ENCODE peak calls at places on chromosomes 16 and 17, in eight cellular contexts. N is stomach; Y is CD8-positive, alpha-beta T cell; G is testis; D is heart left ventricle; Q is breast epithelium; P is Peyer's patch; O is body of pancreas. U is an unnamed sample. For H3K36me3, the result is how much of the 10 kb centered on the place peaks cover.

GRCh38 chr17:58245428-58246103 is 7.2 kb downstream of the LPO start:
- DNase-seq in N (no peak), Y (no peak), G (no peak), D (no peak), Q (no peak), P (peak), O (no peak), U (no peak)

GRCh38 chr16:72739577-72739976 is 308.4 kb downstream of the ZFHX3 start:
- DNase-seq in N (no peak), Y (no peak), G (no peak), D (no peak), Q (no peak), P (no peak), O (no peak), U (no peak)

GRCh38 chr16:86566601-86566965 is at the start of gene FOXC2:
- DNase-seq in N (peak), Y (no peak), G (peak), D (peak), Q (no peak), P (peak), O (peak), U (peak)

GRCh38 chr16:58331024-58331707 is 36.3 kb upstream of the PRSS54 start:
- DNase-seq in N (no peak), Y (no peak), G (no peak), D (no peak), Q (no peak), P (no peak), O (no peak), U (no peak)

GRCh38 chr17:82920150-82920549 is 80.3 kb upstream of the ZNF750 start:
- DNase-seq in N (no peak), Y (no peak), G (no peak), D (no peak), Q (no peak), P (no peak), O (no peak), U (no peak)

GRCh38 chr16:72542103-72542502 is 370.1 kb upstream of the PMFBP1 start:
- DNase-seq in N (no peak), Y (no peak), G (no peak), D (no peak), Q (no peak), P (no peak), O (no peak), U (no peak)

GRCh38 chr16:88941933-88942909 is 34.8 kb downstream of the CBFA2T3 start:
- DNase-seq in N (peak), Y (peak), G (peak), D (peak), Q (no peak), P (peak), O (peak), U (peak)

GRCh38 chr17:81096741-81097133 is 61.8 kb downstream of the BAIAP2 start:
- DNase-seq in N (no peak), Y (no peak), G (no peak), D (no peak), Q (no peak), P (no peak), O (no peak), U (no peak)

GRCh38 chr16:19294156-19294649 is 8.7 kb downstream of the CLEC19A start:
- DNase-seq in N (no peak), Y (no peak), G (peak), D (no peak), Q (no peak), P (peak), O (no peak), U (peak)

GRCh38 chr17:15364615-15365014 is 23.2 kb upstream of the TEKT3 start:
- DNase-seq in N (no peak), Y (no peak), G (no peak), D (no peak), Q (no peak), P (peak), O (no peak), U (no peak)

GRCh38 chr17:921161-921560 is 58.4 kb downstream of the NXN start:
- DNase-seq in N (no peak), Y (no peak), G (no peak), D (peak), Q (no peak), P (no peak), O (no peak), U (no peak)

GRCh38 chr17:13993106-13993505 is 76.2 kb upstream of the COX10 start:
- DNase-seq in N (no peak), Y (no peak), G (no peak), D (no peak), Q (no peak), P (no peak), O (no peak), U (no peak)

GRCh38 chr16:24845726-24846547 is at the start of gene SLC5A11:
- DNase-seq in N (no peak), Y (no peak), G (no peak), D (no peak), Q (no peak), P (peak), O (no peak), U (no peak)

GRCh38 chr16:25121824-25122600 is 10.5 kb downstream of the LCMT1 start:
- DNase-seq in N (no peak), Y (no peak), G (peak), D (no peak), Q (no peak), P (no peak), O (no peak), U (no peak)

GRCh38 chr16:88768041-88768876 is 16.8 kb downstream of the PIEZO1 start:
- DNase-seq in N (no peak), Y (no peak), G (no peak), D (peak), Q (no peak), P (no peak), O (peak), U (no peak)

GRCh38 chr16:29641561-29641960 is 21.5 kb upstream of the SPN start:
- DNase-seq in N (no peak), Y (no peak), G (no peak), D (no peak), Q (no peak), P (no peak), O (no peak), U (no peak)

GRCh38 chr17:82443465-82444283 is 6.9 kb downstream of the CYBC1 start:
- DNase-seq in N (no peak), Y (no peak), G (peak), D (no peak), Q (no peak), P (no peak), O (peak), U (no peak)

GRCh38 chr16:8848939-8849391 is 19.8 kb downstream of the CARHSP1 start:
- DNase-seq in N (no peak), Y (no peak), G (no peak), D (no peak), Q (no peak), P (no peak), O (no peak), U (no peak)

GRCh38 chr17:75551276-75551675 is 25.8 kb downstream of the LLGL2 start:
- DNase-seq in N (no peak), Y (no peak), G (peak), D (no peak), Q (no peak), P (no peak), O (no peak), U (no peak)

GRCh38 chr17:49748791-49749190 is 15.1 kb downstream of the FAM117A start:
- DNase-seq in N (no peak), Y (peak), G (no peak), D (no peak), Q (no peak), P (peak), O (no peak), U (no peak)

GRCh38 chr16:11211977-11212818 is 43.8 kb downstream of the SOCS1 start:
- DNase-seq in N (no peak), Y (no peak), G (no peak), D (no peak), Q (no peak), P (no peak), O (no peak), U (no peak)

GRCh38 chr17:46193246-46193625 is at the start of gene KANSL1:
- DNase-seq in N (peak), Y (peak), G (peak), D (peak), Q (peak), P (peak), O (peak), U (peak)

GRCh38 chr16:83095926-83096692 is 469.3 kb downstream of the CDH13 start:
- DNase-seq in N (no peak), Y (no peak), G (no peak), D (no peak), Q (no peak), P (peak), O (no peak), U (no peak)

GRCh38 chr16:75648265-75649076 is 898 bp downstream of the TERF2IP start:
- DNase-seq in N (peak), Y (peak), G (peak), D (peak), Q (peak), P (peak), O (peak), U (peak)

GRCh38 chr17:72498671-72499210 is 377.9 kb downstream of the SOX9 start:
- DNase-seq in N (no peak), Y (no peak), G (no peak), D (no peak), Q (no peak), P (no peak), O (no peak), U (no peak)

GRCh38 chr16:26599786-26600107 is 467.0 kb upstream of the C16orf82 start:
- DNase-seq in N (no peak), Y (no peak), G (no peak), D (no peak), Q (no peak), P (no peak), O (no peak), U (no peak)

GRCh38 chr16:72101195-72101594 is 7.5 kb downstream of the DHX38 start:
- DNase-seq in N (no peak), Y (no peak), G (no peak), D (no peak), Q (no peak), P (no peak), O (peak), U (no peak)

GRCh38 chr17:41352597-41353366 is 2.2 kb upstream of the KRT33A start:
- DNase-seq in N (no peak), Y (no peak), G (no peak), D (no peak), Q (no peak), P (no peak), O (no peak), U (no peak)

GRCh38 chr16:84742561-84743200 is 42.9 kb downstream of the USP10 start:
- DNase-seq in N (no peak), Y (no peak), G (no peak), D (no peak), Q (no peak), P (no peak), O (no peak), U (no peak)

GRCh38 chr16:12228607-12229499 is 252.3 kb downstream of the SNX29 start:
- DNase-seq in N (no peak), Y (peak), G (peak), D (no peak), Q (peak), P (peak), O (no peak), U (peak)

GRCh38 chr17:82238562-82239201 is 9.8 kb downstream of the SLC16A3 start:
- DNase-seq in N (peak), Y (peak), G (peak), D (peak), Q (peak), P (peak), O (no peak), U (peak)

GRCh38 chr16:11399261-11399831 is 54.1 kb downstream of the RMI2 start:
- DNase-seq in N (no peak), Y (no peak), G (no peak), D (peak), Q (no peak), P (no peak), O (no peak), U (no peak)

GRCh38 chr17:78496311-78496710 is 80.9 kb downstream of the DNAH17 start:
- DNase-seq in N (no peak), Y (no peak), G (no peak), D (no peak), Q (no peak), P (no peak), O (no peak), U (no peak)

GRCh38 chr16:25838724-25839186 is 147.0 kb downstream of the HS3ST4 start:
- DNase-seq in N (no peak), Y (peak), G (peak), D (no peak), Q (no peak), P (no peak), O (peak), U (no peak)

DNA sequence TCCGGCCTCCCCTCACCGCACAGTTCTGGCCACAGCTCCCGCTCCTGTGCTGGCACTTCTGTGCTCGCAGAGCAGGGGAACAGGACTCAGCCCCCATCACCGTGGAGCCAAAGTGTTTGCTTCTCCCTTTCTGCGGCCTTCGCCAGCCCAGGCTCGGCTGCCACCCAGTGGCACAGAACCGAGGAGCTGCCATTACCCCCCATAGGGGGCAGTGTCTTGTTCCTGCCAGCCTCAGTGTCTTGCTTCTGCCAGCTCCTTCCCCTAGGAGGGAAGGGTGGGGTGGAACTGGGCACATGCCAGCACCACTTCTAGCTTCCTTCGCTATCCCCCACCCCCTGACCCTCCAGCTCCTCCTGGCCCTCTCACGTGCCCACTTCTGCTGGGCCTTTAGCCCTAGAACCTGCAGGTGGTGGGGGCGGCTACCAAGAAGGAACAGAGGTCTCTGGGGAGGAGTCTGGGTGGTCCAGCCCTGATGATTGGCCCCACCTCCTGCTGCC is 645 bp upstream of the ELMO3 start:
- DNase-seq in N (peak), Y (no peak), G (peak), D (no peak), Q (no peak), P (peak), O (peak), U (no peak)
- H3K36me3 ChIP-seq in N (half or more), Y (under half), G (under half), D (under half), Q (under half), P (under half), O (under half), U (half or more)

DNA sequence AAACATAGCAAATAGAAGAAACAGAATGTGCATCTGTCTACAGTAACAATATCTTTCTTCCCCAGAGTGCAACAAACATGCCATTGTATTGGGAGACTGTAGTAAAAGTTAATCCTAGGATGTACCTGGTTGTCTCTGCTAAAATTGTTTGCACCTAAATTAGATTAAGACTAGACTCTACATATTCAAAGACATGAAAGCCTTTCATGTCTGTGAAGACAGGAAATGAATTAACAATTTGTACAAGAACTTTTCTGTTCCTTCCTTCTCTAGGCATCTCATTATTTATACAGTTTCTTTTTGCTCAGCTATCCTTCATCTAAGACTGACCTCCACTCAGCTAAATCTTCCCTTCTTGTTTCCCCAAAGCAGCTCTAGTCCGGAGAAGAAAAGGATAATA is 220.6 kb downstream of the LGALS9B start:
- DNase-seq in N (no peak), Y (no peak), G (no peak), D (no peak), Q (no peak), P (no peak), O (no peak), U (no peak)
- H3K27ac ChIP-seq in N (no peak), Y (no peak), G (no peak), D (no peak), Q (no peak), P (no peak), O (no peak), U (no peak)

DNA sequence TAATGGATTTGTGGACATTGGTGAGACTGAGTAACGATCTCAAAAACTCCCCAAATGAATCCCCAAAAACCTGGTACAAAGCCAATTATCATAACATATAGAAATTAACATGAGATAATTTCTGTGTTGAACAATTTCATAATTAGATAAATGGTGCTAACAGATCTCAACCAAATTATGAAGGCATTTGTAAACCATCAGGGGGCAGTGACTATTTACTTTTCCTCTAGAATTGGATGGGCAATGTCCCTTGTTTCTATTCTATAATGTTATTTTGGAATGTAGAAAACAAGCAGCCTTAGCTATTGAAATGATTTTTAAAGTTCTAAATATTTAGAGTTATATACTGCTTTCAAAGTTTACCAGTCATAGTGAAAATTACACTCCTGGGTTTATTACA is 57.8 kb downstream of the MYH10 start:
- DNase-seq in N (no peak), Y (no peak), G (no peak), D (no peak), Q (no peak), P (no peak), O (no peak), U (no peak)
- TF ChIP-seq CTCF in N (no peak), Y (no peak), G (no peak), D (peak), Q (no peak), P (no peak), O (peak), U (peak)

GRCh38 chr17:9645858-9646555 is 690 bp downstream of the USP43 start:
- DNase-seq in N (peak), Y (peak), G (peak), D (peak), Q (peak), P (peak), O (peak), U (peak)
- H3K36me3 ChIP-seq in N (under half), Y (under half), G (under half), D (under half), Q (under half), P (under half), O (under half), U (under half)

DNA sequence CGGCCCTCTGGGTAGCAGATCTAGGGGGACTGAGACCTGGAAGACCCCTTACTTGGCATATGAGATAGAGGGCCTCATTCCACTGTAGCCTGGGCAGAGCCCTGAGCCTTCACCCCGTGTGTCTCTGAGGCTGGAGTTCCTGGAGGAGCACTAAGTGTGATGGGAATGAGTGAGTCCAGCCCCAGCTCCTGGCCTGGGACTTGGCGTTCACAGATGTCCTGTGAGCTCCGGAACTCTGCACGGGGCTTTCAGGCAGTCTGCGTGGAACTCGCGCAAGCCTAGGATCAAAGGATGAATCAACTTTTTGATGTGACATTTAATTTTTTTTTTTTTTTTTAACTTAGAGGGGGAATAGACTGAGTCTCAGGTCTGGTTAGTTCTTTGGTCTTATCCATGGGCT is 1.8 kb downstream of the NKD1 start:
- DNase-seq in N (no peak), Y (peak), G (peak), D (no peak), Q (no peak), P (no peak), O (no peak), U (no peak)
- H3K27ac ChIP-seq in N (peak), Y (no peak), G (no peak), D (no peak), Q (no peak), P (no peak), O (no peak), U (no peak)

GRCh38 chr16:70712359-70712758 is 26.5 kb upstream of the MTSS2 start:
- DNase-seq in N (no peak), Y (no peak), G (no peak), D (no peak), Q (no peak), P (no peak), O (no peak), U (no peak)
- TF ChIP-seq CTCF in N (no peak), Y (no peak), G (no peak), D (no peak), Q (no peak), P (no peak), O (no peak), U (no peak)

GRCh38 chr17:42999003-42999525 is 845 bp downstream of the RPL27 start:
- DNase-seq in N (no peak), Y (no peak), G (no peak), D (no peak), Q (no peak), P (no peak), O (no peak), U (no peak)

GRCh38 chr17:42997390-42997983 is 732 bp upstream of the RPL27 start:
- DNase-seq in N (no peak), Y (no peak), G (no peak), D (no peak), Q (no peak), P (no peak), O (no peak), U (no peak)

GRCh38 chr17:43003542-43004172 is 2.9 kb upstream of the IFI35 start:
- DNase-seq in N (no peak), Y (no peak), G (no peak), D (no peak), Q (no peak), P (no peak), O (no peak), U (no peak)

GRCh38 chr17:42992872-42993271 is 5.3 kb upstream of the RPL27 start:
- DNase-seq in N (no peak), Y (no peak), G (no peak), D (no peak), Q (no peak), P (no peak), O (no peak), U (no peak)

DNA sequence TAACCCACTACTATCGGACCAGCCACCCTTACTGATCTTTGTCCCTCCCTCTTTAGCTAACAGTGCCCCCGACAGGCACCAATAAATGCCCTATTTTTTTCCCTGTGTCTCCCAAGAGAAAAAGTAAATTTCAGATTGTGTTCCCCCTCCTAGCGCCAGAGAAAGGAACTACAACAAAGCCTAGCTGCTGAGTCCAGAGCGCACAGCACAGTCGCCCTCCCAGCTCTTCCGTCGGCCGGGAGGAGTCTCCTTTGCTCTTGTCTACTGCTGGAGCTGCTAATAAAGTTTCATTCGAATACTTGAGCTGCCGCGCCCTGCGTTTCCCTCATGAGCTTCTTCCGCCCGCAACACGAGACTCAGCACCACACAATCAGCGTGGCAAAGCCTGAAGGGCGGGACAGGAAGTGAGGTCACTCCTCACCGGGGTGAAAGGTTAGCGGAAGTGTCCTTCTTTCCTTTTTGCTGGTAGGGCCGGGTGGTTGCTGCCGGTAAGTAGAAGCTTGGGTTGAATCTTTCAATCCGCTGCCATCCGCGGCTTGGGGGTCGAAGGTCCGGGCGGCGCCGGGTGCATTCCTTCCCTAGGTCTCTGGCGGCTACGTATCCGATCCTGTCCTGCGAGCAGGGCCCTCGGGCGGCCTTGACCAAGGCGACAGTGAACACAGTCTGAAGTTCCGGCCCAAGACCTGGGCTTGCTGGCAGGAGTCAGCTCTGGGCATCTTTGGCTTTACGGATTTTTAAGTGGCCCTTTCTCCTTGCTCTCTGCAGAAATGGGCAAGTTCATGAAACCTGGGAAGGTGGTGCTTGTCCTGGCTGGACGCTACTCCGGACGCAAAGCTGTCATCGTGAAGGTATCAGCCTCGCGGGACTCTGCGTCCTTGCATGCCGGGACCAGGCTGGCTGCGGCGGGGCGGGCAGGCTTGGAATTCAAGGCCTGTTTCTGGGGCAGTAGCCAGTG is at the start of gene RPL27:
- DNase-seq in N (peak), Y (peak), G (peak), D (peak), Q (peak), P (peak), O (peak), U (peak)
- H3K36me3 ChIP-seq in N (half or more), Y (under half), G (under half), D (under half), Q (under half), P (under half), O (under half), U (under half)